ENCODE peak calls at places on chromosome 2, in four cellular contexts. U, D, L and J are unnamed samples.

GRCh38 chr2:19287324-19287723 is 71.1 kb downstream of the OSR1 start:
- DNase-seq in U (no peak), D (no peak), L (no peak), J (peak; percentile 8)

GRCh38 chr2:200373196-200373595 is 66.7 kb downstream of the SPATS2L start:
- DNase-seq in U (no peak), D (no peak), L (no peak), J (no peak)

GRCh38 chr2:25845843-25846505 is 32.3 kb downstream of the ASXL2 start:
- DNase-seq in U (no peak), D (no peak), L (no peak), J (no peak)

GRCh38 chr2:174972924-174973323 is 32.3 kb downstream of the CHN1 start:
- DNase-seq in U (peak; percentile 54), D (no peak), L (no peak), J (peak; percentile 77)

GRCh38 chr2:198054299-198054698 is 249.9 kb downstream of the PLCL1 start:
- DNase-seq in U (peak; percentile 47), D (no peak), L (peak; percentile 51), J (peak; percentile 62)

GRCh38 chr2:148887349-148888002 is 12.4 kb downstream of the KIF5C start:
- DNase-seq in U (no peak), D (no peak), L (no peak), J (peak; percentile 6)

GRCh38 chr2:67485431-67485830 is 88.3 kb downstream of the ETAA1 start:
- DNase-seq in U (peak; percentile 42), D (no peak), L (no peak), J (peak; percentile 4)

GRCh38 chr2:167140767-167141166 is 252.5 kb downstream of the XIRP2 start:
- DNase-seq in U (peak; percentile 88), D (peak; percentile 65), L (no peak), J (peak; percentile 97)

GRCh38 chr2:121584741-121585140 is 54.1 kb downstream of the RNU4ATAC start:
- DNase-seq in U (no peak), D (no peak), L (no peak), J (no peak)

DNA sequence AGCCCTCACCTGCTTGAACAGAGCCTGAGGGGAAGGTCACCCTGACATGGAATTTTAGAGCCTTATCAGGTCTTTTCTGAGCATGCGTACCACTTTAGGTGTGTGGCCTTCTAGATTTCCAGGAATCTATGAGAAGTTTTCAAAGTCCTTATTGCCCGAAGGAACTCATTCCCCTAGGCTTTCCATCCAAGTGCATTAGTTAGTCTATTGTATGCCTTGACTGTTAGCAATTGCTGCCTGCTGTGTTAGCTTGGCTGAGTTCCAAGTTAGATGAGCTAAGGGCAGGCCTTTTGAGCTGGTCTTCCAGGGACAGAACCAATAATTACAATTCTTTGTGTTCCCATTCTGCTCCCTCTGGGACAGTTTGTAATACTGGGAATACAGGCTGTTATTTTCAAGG is 30.8 kb upstream of the PUM2 start:
- DNase-seq in U (peak; percentile 51), D (peak; percentile 33), L (no peak), J (peak; percentile 49)
- H3K27ac ChIP-seq in U (no peak overlapping the region), D (no peak overlapping the region), L (no peak overlapping the region), J (no peak overlapping the region)

DNA sequence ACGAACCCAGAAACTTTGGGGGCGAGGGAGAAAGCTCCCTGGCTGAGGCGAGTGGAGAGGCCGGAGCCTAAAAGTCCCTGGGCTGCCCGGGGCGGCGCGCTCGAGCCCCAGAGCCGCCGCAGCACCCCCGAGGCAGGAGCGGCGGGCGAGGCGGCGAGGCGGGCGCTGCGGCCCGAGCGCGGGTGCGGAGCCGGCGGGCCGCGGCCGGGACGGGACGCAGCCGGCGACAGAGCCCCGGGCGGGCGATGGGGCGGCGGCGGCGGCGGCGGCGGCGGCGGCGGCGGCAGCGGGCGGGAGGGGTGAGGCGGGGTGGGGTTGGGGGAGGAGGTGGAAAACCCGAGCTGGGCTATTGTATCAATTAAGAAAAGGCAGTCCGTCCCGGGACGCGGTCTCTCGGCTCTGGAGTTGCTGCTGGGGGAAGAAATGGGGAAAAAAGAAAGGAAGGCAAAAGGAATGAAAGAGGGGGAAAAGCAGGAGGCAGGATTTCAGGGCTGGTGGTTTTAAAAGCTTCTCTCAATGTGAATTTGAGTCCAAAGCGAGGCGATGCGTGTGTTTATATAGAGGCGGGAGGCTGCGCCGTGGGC is 821 bp upstream of the CYP26B1 start:
- DNase-seq in U (no peak), D (no peak), L (peak; percentile 39), J (peak; percentile 52)
- H2AFZ ChIP-seq in U (no peak overlapping the region), D (peak overlapping the region; percentile 78), L (no peak overlapping the region), J (peak overlapping the region; percentile 62)

GRCh38 chr2:181858600-181858999 is 32.9 kb upstream of the ITPRID2 start:
- DNase-seq in U (no peak), D (no peak), L (no peak), J (no peak)

GRCh38 chr2:181862583-181863281 is 28.8 kb upstream of the ITPRID2 start:
- DNase-seq in U (no peak), D (no peak), L (no peak), J (no peak)

GRCh38 chr2:181861379-181861778 is 30.2 kb upstream of the ITPRID2 start:
- DNase-seq in U (no peak), D (no peak), L (no peak), J (no peak)

GRCh38 chr2:181857471-181857870 is 34.1 kb upstream of the ITPRID2 start:
- DNase-seq in U (peak; percentile 9), D (peak; percentile 82), L (no peak), J (peak; percentile 38)

GRCh38 chr2:181859123-181859522 is 32.4 kb upstream of the ITPRID2 start:
- DNase-seq in U (no peak), D (no peak), L (no peak), J (no peak)
- H3K9me3 ChIP-seq in U (no peaks in the 10 kb centered on the region), D (no peaks in the 10 kb centered on the region), L (no peaks in the 10 kb centered on the region), J (no peaks in the 10 kb centered on the region)

DNA sequence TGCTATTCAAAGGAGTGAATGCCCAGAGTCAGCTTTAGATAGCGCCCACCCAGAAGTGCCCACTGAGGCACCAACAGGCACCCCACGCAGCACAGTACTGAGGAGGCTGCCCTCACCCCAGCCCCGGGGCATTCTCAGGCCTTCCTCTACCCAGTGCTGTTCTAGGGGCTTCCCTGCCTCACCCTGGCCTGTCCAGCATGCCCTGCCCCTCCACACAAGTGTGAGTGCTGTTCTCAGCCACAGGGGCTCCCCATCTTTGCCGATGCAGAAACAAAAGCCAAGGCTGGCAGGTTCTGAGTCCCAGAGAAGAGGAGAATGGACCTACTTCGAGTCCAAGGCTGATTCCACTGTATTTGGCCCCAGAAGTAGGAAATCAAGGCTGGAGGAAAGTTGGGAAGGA is 15.8 kb downstream of the BIN1 start:
- DNase-seq in U (no peak), D (no peak), L (no peak), J (no peak)
- H3K27ac ChIP-seq in U (no peak overlapping the region), D (no peak overlapping the region), L (no peak overlapping the region), J (no peak overlapping the region)

GRCh38 chr2:147843864-147844690 is 752 bp upstream of the ACVR2A start:
- DNase-seq in U (peak; percentile 93), D (peak; percentile 66), L (peak; percentile 92), J (peak; percentile 98)

GRCh38 chr2:147847746-147848391 is 3.0 kb downstream of the ACVR2A start:
- DNase-seq in U (no peak), D (no peak), L (no peak), J (no peak)

GRCh38 chr2:147845608-147846002 is 776 bp downstream of the ACVR2A start:
- DNase-seq in U (peak; percentile 30), D (no peak), L (no peak), J (peak; percentile 51)

GRCh38 chr2:147844691-147845607 is at the start of gene ACVR2A:
- DNase-seq in U (peak; percentile 68), D (peak; percentile 35), L (peak; percentile 39), J (peak; percentile 79)

GRCh38 chr2:147846382-147847081 is 1.7 kb downstream of the ACVR2A start:
- DNase-seq in U (peak; percentile 11), D (no peak), L (no peak), J (peak; percentile 36)
- H2AFZ ChIP-seq in U (no peak overlapping the region), D (no peak overlapping the region), L (no peak overlapping the region), J (peak overlapping the region; percentile 57)

GRCh38 chr2:196131384-196131861 is 40.0 kb downstream of the STK17B start:
- DNase-seq in U (no peak), D (peak; percentile 47), L (peak; percentile 64), J (peak; percentile 45)

GRCh38 chr2:196131949-196132925 is 39.1 kb downstream of the STK17B start:
- DNase-seq in U (peak; percentile 60), D (no peak), L (no peak), J (peak; percentile 42)

GRCh38 chr2:196128749-196129148 is 42.6 kb downstream of the STK17B start:
- DNase-seq in U (no peak), D (no peak), L (no peak), J (no peak)

GRCh38 chr2:196125596-196125995 is 45.8 kb downstream of the STK17B start:
- DNase-seq in U (no peak), D (no peak), L (no peak), J (no peak)

GRCh38 chr2:196130039-196130825 is 41.1 kb downstream of the STK17B start:
- DNase-seq in U (no peak), D (no peak), L (no peak), J (no peak)
- H3K9me3 ChIP-seq in U (peaks cover 44% of the 10 kb centered on the region), D (peaks cover 4% of the 10 kb centered on the region), L (peaks cover 50% of the 10 kb centered on the region), J (no peaks in the 10 kb centered on the region)

GRCh38 chr2:46015671-46016070 is 281.5 kb upstream of the EPAS1 start:
- DNase-seq in U (no peak), D (no peak), L (no peak), J (no peak)
- H3K27ac ChIP-seq in U (peak overlapping the region; percentile 44), D (no peak overlapping the region), L (peak overlapping the region; percentile 81), J (no peak overlapping the region)

GRCh38 chr2:108376774-108377173 is 980 bp upstream of the SULT1C4 start:
- DNase-seq in U (no peak), D (no peak), L (no peak), J (no peak)
- H2AFZ ChIP-seq in U (no peak overlapping the region), D (no peak overlapping the region), L (no peak overlapping the region), J (peak overlapping the region; percentile 20)